ENCODE peak calls at places on chromosome 2, in five cellular contexts. H is HCT116, O is transverse colon, D is ovary, M is Caco-2. R is an unnamed sample.

GRCh38 chr2:151733781-151734672 is at the start of gene NEB:
- DNase-seq in O (no peak), M (no peak), H (no peak), D (no peak), R (no peak)

GRCh38 chr2:213316001-213316735 is 31.9 kb downstream of the SPAG16 start:
- DNase-seq in M (no peak), D (no peak), O (no peak), H (peak; percentile 39), R (no peak)

GRCh38 chr2:18473241-18473841 is 87.1 kb downstream of the RDH14 start:
- DNase-seq in D (no peak), M (no peak), H (no peak), O (no peak), R (no peak)

GRCh38 chr2:236613607-236614006 is 44.0 kb downstream of the ACKR3 start:
- DNase-seq in D (no peak), H (no peak), M (no peak), O (no peak), R (no peak)

GRCh38 chr2:18907508-18907907 is 318.1 kb upstream of the NT5C1B start:
- DNase-seq in D (no peak), M (no peak), H (no peak), O (no peak), R (no peak)

GRCh38 chr2:111244864-111245263 is 124.2 kb downstream of the BCL2L11 start:
- DNase-seq in M (no peak), O (no peak), D (no peak), H (no peak), R (no peak)

GRCh38 chr2:62627667-62628066 is 77.8 kb upstream of the EHBP1 start:
- DNase-seq in D (no peak), O (no peak), H (no peak), M (no peak), R (no peak)

GRCh38 chr2:162114291-162114690 is 37.8 kb downstream of the GCG start:
- DNase-seq in O (no peak), H (no peak), D (no peak), M (no peak), R (no peak)

GRCh38 chr2:196274387-196274809 is 103.0 kb upstream of the STK17B start:
- DNase-seq in H (no peak), D (no peak), M (peak; percentile 57), O (peak; percentile 36), R (peak; percentile 42)

GRCh38 chr2:175577405-175577986 is 396.0 kb upstream of the ATP5MC3 start:
- DNase-seq in O (no peak), M (no peak), H (no peak), D (no peak), R (no peak)

GRCh38 chr2:197265931-197266330 is 44.6 kb downstream of the ANKRD44 start:
- DNase-seq in M (no peak), H (no peak), O (no peak), D (no peak), R (no peak)

GRCh38 chr2:98869868-98870267 is 66.2 kb downstream of the CRACDL start:
- DNase-seq in M (no peak), O (peak; percentile 78), D (no peak), H (no peak), R (peak; percentile 84)

GRCh38 chr2:96146151-96146880 is 1.1 kb upstream of the DUSP2 start:
- DNase-seq in D (peak; percentile 26), O (peak; percentile 73), M (no peak), H (no peak), R (peak; percentile 88)

GRCh38 chr2:181440919-181441318 is 16.3 kb upstream of the ITGA4 start:
- DNase-seq in H (no peak), M (no peak), D (no peak), O (no peak), R (no peak)

GRCh38 chr2:136310797-136311558 is 193.0 kb upstream of the CXCR4 start:
- DNase-seq in M (no peak), O (no peak), D (no peak), H (no peak), R (no peak)

GRCh38 chr2:29106980-29107388 is 8.2 kb upstream of the CLIP4 start:
- DNase-seq in M (no peak), H (peak; percentile 75), O (no peak), D (no peak), R (no peak)

GRCh38 chr2:43331428-43331827 is 105.0 kb upstream of the ZFP36L2 start:
- DNase-seq in O (no peak), H (no peak), D (no peak), M (no peak), R (no peak)

GRCh38 chr2:149313512-149313972 is 16.8 kb upstream of the LYPD6 start:
- DNase-seq in D (no peak), H (peak; percentile 40), O (peak; percentile 37), M (peak; percentile 56), R (no peak)

GRCh38 chr2:223618172-223619035 is 16.2 kb upstream of the SCG2 start:
- DNase-seq in O (no peak), H (no peak), D (no peak), M (peak; percentile 24), R (no peak)

GRCh38 chr2:75454221-75454620 is 106.5 kb downstream of the EVA1A start:
- DNase-seq in D (no peak), H (no peak), O (no peak), M (no peak), R (no peak)

GRCh38 chr2:149902104-149902503 is 314.5 kb upstream of the MMADHC start:
- DNase-seq in H (no peak), D (no peak), M (no peak), O (no peak), R (no peak)

GRCh38 chr2:239579524-239580198 is 178.8 kb upstream of the HDAC4 start:
- DNase-seq in D (no peak), M (peak; percentile 3), H (no peak), O (no peak), R (no peak)

GRCh38 chr2:127133793-127134192 is 26.8 kb upstream of the BIN1 start:
- DNase-seq in O (no peak), D (no peak), H (no peak), M (no peak), R (no peak)

GRCh38 chr2:220653776-220654175 is 918.3 kb downstream of the EPHA4 start:
- DNase-seq in M (no peak), O (no peak), D (no peak), H (no peak), R (no peak)

GRCh38 chr2:176579608-176580007 is 310.4 kb downstream of the MTX2 start:
- DNase-seq in H (no peak), O (peak; percentile 22), M (no peak), D (no peak), R (no peak)

GRCh38 chr2:207260021-207260420 is 94.3 kb upstream of the KLF7 start:
- DNase-seq in H (no peak), O (no peak), M (no peak), D (no peak), R (no peak)
- H3K4me1 ChIP-seq in H (peaks cover 15% of the 10 kb centered on the region), O (peaks cover 28% of the 10 kb centered on the region), M (peaks cover 10% of the 10 kb centered on the region), D (peaks cover 8% of the 10 kb centered on the region), R (peaks cover 17% of the 10 kb centered on the region)

GRCh38 chr2:44954306-44954901 is 12.9 kb downstream of the SIX3 start:
- DNase-seq in M (no peak), O (no peak), H (no peak), D (no peak), R (no peak)
- H3K4me3 ChIP-seq in M (no peak overlapping the region), O (no peak overlapping the region), H (no peak overlapping the region), D (no peak overlapping the region), R (no peak overlapping the region)

GRCh38 chr2:190947711-190948251 is 66.2 kb downstream of the STAT1 start:
- DNase-seq in D (no peak), O (no peak), M (peak; percentile 67), H (peak; percentile 49), R (no peak)
- TF ChIP-seq CTCF in D (no peak), O (no peak), M (no peak), H (peak; percentile 11), R (no peak)

GRCh38 chr2:42129947-42130346 is 39.2 kb upstream of the EML4 start:
- DNase-seq in D (no peak), M (no peak), O (no peak), H (no peak), R (no peak)
- H3K4me1 ChIP-seq in D (peaks cover 4% of the 10 kb centered on the region), M (peaks cover 44% of the 10 kb centered on the region), O (peaks cover 36% of the 10 kb centered on the region), H (peaks cover 27% of the 10 kb centered on the region), R (peaks cover 27% of the 10 kb centered on the region)

GRCh38 chr2:40512246-40512645 is 60.4 kb upstream of the SLC8A1 start:
- DNase-seq in O (no peak), D (no peak), H (no peak), M (no peak), R (no peak)
- H3K4me3 ChIP-seq in O (peak overlapping the region; percentile 7), D (peak overlapping the region; percentile 37), H (no peak overlapping the region), M (no peak overlapping the region), R (no peak overlapping the region)

GRCh38 chr2:222315443-222316121 is 16.8 kb upstream of the PAX3 start:
- DNase-seq in O (no peak), H (no peak), M (no peak), D (no peak), R (no peak)
- TF ChIP-seq CTCF in O (no peak), H (peak; percentile 19), M (no peak), D (no peak), R (no peak)

GRCh38 chr2:121480826-121481225 is 49.9 kb upstream of the RNU4ATAC start:
- DNase-seq in D (peak; percentile 43), H (no peak), M (no peak), O (no peak), R (no peak)

GRCh38 chr2:121483021-121483420 is 47.7 kb upstream of the RNU4ATAC start:
- DNase-seq in M (no peak), D (no peak), O (no peak), H (no peak), R (no peak)

GRCh38 chr2:121476714-121477113 is 54.0 kb upstream of the RNU4ATAC start:
- DNase-seq in O (no peak), M (no peak), D (no peak), H (no peak), R (no peak)

GRCh38 chr2:121478996-121479735 is 51.5 kb upstream of the RNU4ATAC start:
- DNase-seq in M (no peak), D (no peak), H (no peak), O (no peak), R (no peak)

DNA sequence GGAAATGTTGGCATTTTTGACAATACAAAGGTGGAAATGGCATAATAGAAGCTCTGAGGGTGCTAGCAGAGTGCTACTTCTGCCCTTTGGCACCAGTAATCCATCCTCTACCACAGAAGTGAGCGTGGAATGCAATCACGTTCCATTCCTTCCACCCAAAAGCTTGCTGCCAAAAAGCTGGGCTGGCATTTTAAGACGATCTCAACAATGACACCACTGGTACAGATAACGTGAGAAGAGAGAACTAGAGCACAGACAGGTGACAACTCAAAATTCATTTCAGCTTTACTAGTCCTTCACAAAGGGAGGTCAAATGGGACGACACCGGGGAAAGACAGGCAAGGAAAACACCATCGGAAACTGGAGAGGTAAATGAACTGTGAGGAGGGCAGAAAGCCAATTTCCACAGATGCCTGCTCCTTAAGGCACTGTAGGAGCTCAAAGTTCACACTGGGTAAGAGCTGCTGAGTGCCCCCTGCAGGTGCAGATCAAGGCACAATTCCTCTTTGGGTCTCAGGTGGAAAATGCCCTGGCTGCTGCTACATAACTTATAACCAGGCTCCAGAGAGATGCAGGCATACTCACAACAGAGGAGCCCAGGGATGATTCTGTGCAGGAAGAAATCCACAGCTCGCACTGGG is 50.7 kb upstream of the RNU4ATAC start:
- DNase-seq in H (no peak), M (peak; percentile 40), O (peak; percentile 68), D (no peak), R (peak; percentile 46)
- H3K4me1 ChIP-seq in H (peaks cover 4% of the 10 kb centered on the region), M (no peaks in the 10 kb centered on the region), O (peaks cover 20% of the 10 kb centered on the region), D (peaks cover 4% of the 10 kb centered on the region), R (peaks cover 7% of the 10 kb centered on the region)

GRCh38 chr2:24354899-24355298 is 5.4 kb downstream of the ITSN2 start:
- DNase-seq in D (no peak), M (no peak), H (no peak), O (no peak), R (no peak)
- H3K4me3 ChIP-seq in D (no peak overlapping the region), M (no peak overlapping the region), H (no peak overlapping the region), O (no peak overlapping the region), R (no peak overlapping the region)